ENCODE peak calls at places on chromosomes 1 and 21, in six cellular contexts. Y is tibial nerve, I is A549, L is K562, T is SK-N-SH, R is stomach. N is an unnamed sample.

GRCh38 chr1:227901239-227901905 is 46.4 kb downstream of the WNT9A start:
- DNase-seq in Y (no peak), T (no peak), I (no peak), L (no peak), R (no peak), N (no peak)

GRCh38 chr1:10979483-10979920 is 33.0 kb upstream of the TARDBP start:
- DNase-seq in R (no peak), T (no peak), I (no peak), Y (peak), L (no peak), N (no peak)

GRCh38 chr1:25062621-25063255 is 132.7 kb upstream of the RUNX3 start:
- DNase-seq in I (no peak), T (no peak), R (no peak), L (no peak), Y (no peak), N (no peak)

GRCh38 chr21:36454079-36454478 is 25.8 kb downstream of the CLDN14 start:
- DNase-seq in Y (no peak), L (no peak), R (no peak), I (no peak), T (no peak), N (no peak)

GRCh38 chr1:43034195-43034658 is 75.6 kb upstream of the SLC2A1 start:
- DNase-seq in R (no peak), Y (no peak), T (no peak), L (no peak), I (no peak), N (no peak)

GRCh38 chr1:171610385-171610784 is 11.7 kb upstream of the MYOCOS start:
- DNase-seq in I (no peak), T (no peak), R (no peak), Y (no peak), L (no peak), N (no peak)

GRCh38 chr1:85116856-85117255 is 68.6 kb upstream of the MCOLN3 start:
- DNase-seq in I (no peak), T (no peak), R (no peak), Y (no peak), L (no peak), N (no peak)

GRCh38 chr1:117826551-117827078 is 102.8 kb downstream of the GDAP2 start:
- DNase-seq in L (no peak), T (peak), Y (no peak), I (peak), R (no peak), N (no peak)

GRCh38 chr1:87362063-87362833 is 33.6 kb downstream of the LMO4 start:
- DNase-seq in R (no peak), L (no peak), Y (no peak), I (no peak), T (no peak), N (no peak)

GRCh38 chr1:26999440-26999987 is 6.0 kb downstream of the TRNP1 start:
- DNase-seq in Y (peak), L (no peak), T (no peak), R (peak), I (peak), N (no peak)
- TF ChIP-seq EP300 in Y (peak), L (no peak), T (no peak), R (peak), I (peak), N (no peak)

DNA sequence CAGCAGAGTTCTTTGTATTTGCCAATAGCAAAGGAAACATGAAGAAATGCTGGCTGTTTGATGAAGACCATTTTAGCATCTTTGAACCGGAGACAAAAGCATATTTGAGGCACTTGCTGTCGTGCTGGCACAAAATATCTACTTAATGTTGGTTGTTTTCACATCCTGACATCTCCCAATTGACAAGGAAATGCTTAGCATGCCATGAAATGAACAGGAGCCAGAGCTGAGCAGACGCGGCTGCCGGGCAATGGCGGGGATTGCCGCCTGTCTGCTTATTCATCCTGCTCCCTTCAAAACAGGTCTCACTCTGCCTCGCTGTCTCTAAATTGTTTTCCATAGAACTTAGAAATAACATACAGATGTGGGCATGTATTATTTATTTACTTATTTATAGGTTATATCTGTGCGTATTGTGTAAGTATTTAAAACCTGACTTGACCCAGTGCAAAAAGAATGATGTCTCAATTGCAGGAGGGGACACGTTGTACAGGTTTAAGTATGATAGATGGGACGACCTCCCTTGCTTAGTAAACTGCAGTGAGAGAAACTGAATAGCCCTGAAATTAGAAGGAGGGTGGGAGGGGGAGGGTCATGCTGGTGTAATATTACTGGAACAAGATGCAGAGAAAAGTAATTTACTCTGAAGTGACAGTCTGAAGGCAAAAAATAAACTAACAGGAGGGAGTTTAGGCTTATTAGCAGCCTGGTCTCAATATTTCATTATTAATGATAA is 590.3 kb upstream of the PLXNA2 start:
- DNase-seq in I (no peak), L (no peak), T (no peak), R (no peak), Y (no peak), N (peak)
- TF ChIP-seq EP300 in I (no peak), L (no peak), T (no peak), R (no peak), Y (no peak), N (no peak)

GRCh38 chr1:21318057-21318713 is 27.9 kb upstream of the ECE1 start:
- DNase-seq in I (no peak), R (no peak), Y (no peak), L (no peak), T (no peak), N (no peak)

GRCh38 chr1:21317690-21318043 is 27.4 kb upstream of the ECE1 start:
- DNase-seq in I (no peak), L (no peak), Y (no peak), R (no peak), T (no peak), N (no peak)

GRCh38 chr1:21318714-21319159 is 28.5 kb upstream of the ECE1 start:
- DNase-seq in Y (peak), L (no peak), I (no peak), R (peak), T (no peak), N (peak)

GRCh38 chr1:21314797-21315396 is 24.6 kb upstream of the ECE1 start:
- DNase-seq in R (no peak), T (no peak), L (no peak), Y (no peak), I (no peak), N (no peak)

GRCh38 chr1:21317035-21317689 is 26.9 kb upstream of the ECE1 start:
- DNase-seq in L (no peak), R (peak), T (no peak), I (no peak), Y (peak), N (peak)
- TF ChIP-seq EP300 in L (no peak), R (peak), T (no peak), I (no peak), Y (peak), N (peak)

GRCh38 chr1:101309334-101310221 is 72.8 kb downstream of the S1PR1 start:
- DNase-seq in T (peak), I (peak), L (peak), Y (peak), R (peak), N (peak)
- TF ChIP-seq EP300 in T (no peak), I (no peak), L (no peak), Y (no peak), R (no peak), N (no peak)

GRCh38 chr1:65691962-65692361 is 100.7 kb upstream of the PDE4B start:
- DNase-seq in R (no peak), I (no peak), T (no peak), L (no peak), Y (no peak), N (no peak)

GRCh38 chr1:65688848-65689247 is 103.8 kb upstream of the PDE4B start:
- DNase-seq in T (no peak), I (no peak), Y (no peak), R (no peak), L (no peak), N (no peak)

GRCh38 chr1:65688215-65688566 is 104.5 kb upstream of the PDE4B start:
- DNase-seq in R (no peak), L (no peak), I (no peak), T (no peak), Y (no peak), N (no peak)

GRCh38 chr1:65691152-65691900 is 101.4 kb upstream of the PDE4B start:
- DNase-seq in T (no peak), R (no peak), I (no peak), Y (no peak), L (no peak), N (no peak)

DNA sequence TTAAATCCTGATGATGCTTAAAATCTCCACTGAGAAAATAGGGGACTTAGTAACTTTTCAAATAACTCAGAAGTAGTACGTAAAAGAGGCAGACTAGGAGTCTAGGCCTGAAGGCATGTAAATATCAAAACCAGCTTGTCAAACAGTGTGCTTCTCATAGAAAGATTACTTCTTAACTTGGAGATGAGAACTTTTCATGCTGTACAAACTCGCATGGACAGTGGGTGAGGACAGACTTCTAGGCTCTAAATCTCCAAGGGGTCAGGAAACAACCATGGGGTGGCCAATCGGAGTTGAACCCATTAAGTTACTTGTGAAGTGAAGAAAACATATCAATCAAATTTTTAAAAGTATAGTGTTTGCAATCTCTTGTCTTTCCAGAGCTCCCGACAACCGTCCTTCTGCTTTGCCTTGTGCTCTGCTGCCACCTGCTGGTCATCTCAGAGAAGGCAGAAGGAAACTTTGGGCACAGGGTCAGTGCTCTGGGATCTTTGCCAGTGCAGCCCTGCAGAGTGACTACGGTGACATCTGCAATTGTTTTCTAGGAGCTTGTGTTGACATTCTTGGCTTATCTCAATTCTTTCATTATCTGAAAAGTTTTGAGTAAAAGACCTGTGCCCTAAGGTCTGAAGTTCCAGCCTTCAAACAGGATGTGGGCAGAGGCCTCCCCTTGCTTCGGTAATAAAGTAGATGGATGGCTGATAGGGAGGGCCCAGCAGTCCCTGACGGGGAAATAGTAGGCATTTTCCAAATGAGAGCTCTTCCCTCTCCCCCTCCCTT is 105.1 kb upstream of the PDE4B start:
- DNase-seq in R (peak), L (peak), T (peak), I (peak), Y (peak), N (peak)
- TF ChIP-seq EP300 in R (no peak), L (peak), T (peak), I (no peak), Y (peak), N (no peak)

DNA sequence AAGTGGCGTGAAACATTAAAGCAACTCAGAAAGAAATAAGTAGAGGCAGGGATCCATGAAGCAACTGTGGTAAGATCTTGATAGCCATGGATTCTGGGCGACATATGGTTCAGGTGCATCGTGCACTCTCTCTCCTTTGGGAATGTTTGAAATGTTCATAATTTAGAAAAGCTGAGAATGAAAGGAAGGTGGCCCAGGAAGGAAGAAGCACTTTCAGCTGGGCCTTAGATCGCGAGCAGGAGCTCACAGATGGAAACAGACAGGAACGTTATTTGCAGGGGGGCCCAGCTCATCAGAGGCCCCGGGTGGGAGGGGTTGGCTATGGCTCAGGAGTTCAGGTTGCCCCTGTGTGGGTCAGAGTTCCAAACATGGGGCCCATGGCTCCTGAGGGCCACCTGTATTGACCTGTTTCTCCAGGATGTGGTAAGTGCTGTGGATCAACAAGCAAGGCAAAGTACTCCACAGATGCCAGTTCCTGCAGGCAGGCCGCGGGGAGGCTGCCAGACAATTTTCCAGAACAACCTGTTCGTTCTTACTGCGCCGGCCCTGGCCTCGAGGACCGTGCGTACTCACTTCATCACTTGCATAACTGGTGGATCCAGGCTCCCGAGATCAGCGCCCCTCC is 253.2 kb downstream of the TOMM20 start:
- DNase-seq in I (no peak), L (no peak), T (no peak), Y (no peak), R (peak), N (peak)
- TF ChIP-seq EP300 in I (no peak), L (no peak), T (no peak), Y (no peak), R (no peak), N (peak)

GRCh38 chr1:3790952-3791351 is 5.3 kb downstream of the LRRC47 start:
- DNase-seq in I (no peak), T (no peak), L (no peak), Y (no peak), R (no peak), N (no peak)

GRCh38 chr1:3790501-3790923 is 5.8 kb downstream of the LRRC47 start:
- DNase-seq in T (no peak), Y (no peak), L (no peak), I (no peak), R (no peak), N (no peak)

GRCh38 chr1:3799976-3800685 is 3.8 kb upstream of the LRRC47 start:
- DNase-seq in Y (no peak), R (no peak), T (no peak), L (no peak), I (no peak), N (no peak)

GRCh38 chr1:3795453-3796214 is 664 bp downstream of the LRRC47 start:
- DNase-seq in R (no peak), T (peak), I (no peak), L (peak), Y (no peak), N (no peak)

DNA sequence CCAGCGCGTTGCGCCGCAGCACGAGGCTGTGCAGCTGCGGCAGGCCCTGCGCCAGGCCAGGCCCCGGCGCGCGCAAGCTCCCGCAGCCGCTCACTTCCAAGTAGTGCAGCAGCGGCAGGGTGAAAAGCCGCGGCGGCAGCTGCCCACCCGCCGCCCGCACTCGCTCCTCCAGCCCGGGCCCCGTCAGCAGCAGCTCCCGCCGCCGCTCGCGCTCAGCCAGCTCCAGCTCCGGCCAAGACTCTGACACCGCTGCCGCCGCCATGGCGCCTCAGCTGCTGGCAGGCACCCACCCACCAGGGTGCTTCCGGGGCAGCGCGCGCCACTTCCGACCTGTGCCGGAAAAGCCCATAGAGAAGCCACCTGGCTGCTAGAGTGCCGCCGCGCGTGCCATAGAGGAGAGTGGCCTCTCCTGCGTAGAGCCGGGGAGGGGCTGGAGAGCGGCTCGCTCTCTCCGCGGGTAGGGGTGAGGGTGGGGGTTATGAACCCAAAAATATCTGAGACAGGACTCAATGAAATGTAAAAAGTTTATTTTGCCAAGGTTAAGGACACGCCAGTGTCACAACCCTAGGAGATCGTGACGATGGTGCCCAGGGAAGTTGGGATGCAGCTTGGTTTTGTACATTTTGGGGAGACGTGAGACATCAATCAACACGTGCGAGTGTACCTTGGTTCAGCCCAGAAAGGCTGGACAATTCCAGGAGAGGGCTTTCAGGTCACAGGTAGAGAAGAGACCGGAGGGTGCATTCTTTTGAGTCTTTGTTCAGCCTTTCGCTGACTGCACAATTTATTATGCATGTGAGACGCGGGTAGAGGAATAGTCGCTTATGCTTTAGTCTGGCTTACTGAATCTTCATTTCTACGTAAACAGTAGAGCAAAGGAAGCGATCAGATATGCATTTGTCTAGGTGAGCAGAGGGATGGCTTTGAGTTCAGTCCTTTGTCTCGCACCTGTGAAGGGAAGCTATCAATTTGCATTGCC is at the start of gene LRRC47:
- DNase-seq in T (peak), L (peak), Y (peak), I (peak), R (peak), N (peak)
- TF ChIP-seq EP300 in T (no peak), L (peak), Y (peak), I (no peak), R (no peak), N (no peak)

GRCh38 chr1:160375788-160376524 is 9.1 kb downstream of the NHLH1 start:
- DNase-seq in Y (no peak), T (no peak), I (no peak), R (no peak), L (peak), N (no peak)

GRCh38 chr1:160374701-160375443 is 8.0 kb downstream of the NHLH1 start:
- DNase-seq in Y (no peak), T (no peak), R (no peak), I (no peak), L (no peak), N (no peak)

GRCh38 chr1:160371691-160372208 is 4.9 kb downstream of the NHLH1 start:
- DNase-seq in R (no peak), I (no peak), T (no peak), L (no peak), Y (no peak), N (no peak)

GRCh38 chr1:160374291-160374690 is 7.4 kb downstream of the NHLH1 start:
- DNase-seq in Y (no peak), L (no peak), R (no peak), I (no peak), T (no peak), N (no peak)

GRCh38 chr1:160373696-160374095 is 6.8 kb downstream of the NHLH1 start:
- DNase-seq in Y (no peak), R (no peak), L (no peak), T (no peak), I (no peak), N (no peak)
- TF ChIP-seq EP300 in Y (no peak), R (no peak), L (no peak), T (no peak), I (no peak), N (no peak)

GRCh38 chr1:230700132-230700531 is 13.8 kb downstream of the AGT start:
- DNase-seq in L (no peak), T (no peak), R (no peak), Y (no peak), I (no peak), N (no peak)

GRCh38 chr1:230703679-230704385 is 10.1 kb downstream of the AGT start:
- DNase-seq in R (no peak), T (no peak), Y (no peak), L (no peak), I (no peak), N (no peak)

GRCh38 chr1:230702934-230703678 is 10.8 kb downstream of the AGT start:
- DNase-seq in T (no peak), Y (no peak), R (peak), I (no peak), L (no peak), N (no peak)

GRCh38 chr1:230701434-230701833 is 12.5 kb downstream of the AGT start:
- DNase-seq in L (no peak), T (no peak), Y (no peak), I (no peak), R (no peak), N (no peak)

GRCh38 chr1:230701895-230702768 is 11.8 kb downstream of the AGT start:
- DNase-seq in Y (no peak), R (no peak), L (no peak), I (no peak), T (no peak), N (no peak)
- TF ChIP-seq EP300 in Y (no peak), R (no peak), L (no peak), I (no peak), T (no peak), N (no peak)